ENCODE peak calls at places on chromosome 2, in nine cellular contexts. F is ACHN; Y is mesenchymal stem cell; I is naive B cell; D is GM12891; Q is activated CD8-positive, alpha-beta memory T cell treated with anti-CD3 and anti-CD28 coated beads, Interleukin-2, amount 50 U/mL, for 4 hours; G is HL-60; K is mucosa of gallbladder; L is A549. Z is an unnamed sample.

GRCh38 chr2:197924483-197924882 is 120.1 kb downstream of the PLCL1 start:
- DNase-seq in F (no peak), K (no peak), I (no peak), G (no peak), L (no peak), Y (no peak), Q (no peak), D (no peak), Z (no peak)

GRCh38 chr2:105449083-105449482 is 50.2 kb upstream of the FHL2 start:
- DNase-seq in L (no peak), Y (no peak), D (no peak), K (no peak), Q (no peak), G (no peak), F (no peak), I (no peak), Z (no peak)

GRCh38 chr2:75168186-75168585 is 31.1 kb downstream of the TACR1 start:
- DNase-seq in K (no peak), D (no peak), L (no peak), G (no peak), F (no peak), I (no peak), Y (no peak), Q (no peak), Z (no peak)

GRCh38 chr2:1887915-1888314 is 143.6 kb upstream of the PXDN start:
- DNase-seq in F (peak; percentile 39), K (no peak), G (no peak), L (peak; percentile 40), D (no peak), Y (no peak), Q (no peak), I (no peak), Z (no peak)

GRCh38 chr2:26637811-26638310 is 3.3 kb downstream of the CIB4 start:
- DNase-seq in D (no peak), Q (no peak), G (no peak), I (no peak), K (no peak), L (no peak), Y (no peak), F (no peak), Z (no peak)

GRCh38 chr2:121018136-121019057 is 266.6 kb downstream of the TFCP2L1 start:
- DNase-seq in G (no peak), D (no peak), I (no peak), K (no peak), F (no peak), L (no peak), Q (no peak), Y (no peak), Z (no peak)

GRCh38 chr2:179031731-179032408 is 18.1 kb downstream of the CCDC141 start:
- DNase-seq in Y (no peak), L (no peak), F (no peak), K (no peak), D (no peak), I (peak; percentile 29), Q (peak; percentile 15), G (no peak), Z (peak; percentile 50)

GRCh38 chr2:240992572-240993291 is 5.7 kb upstream of the SNED1 start:
- DNase-seq in Y (no peak), G (no peak), L (no peak), I (no peak), Q (peak; percentile 24), F (no peak), K (no peak), D (no peak), Z (no peak)

GRCh38 chr2:157345647-157346389 is 20.2 kb upstream of the ERMN start:
- DNase-seq in G (no peak), L (no peak), Y (no peak), Q (no peak), F (no peak), I (no peak), D (no peak), K (no peak), Z (no peak)

GRCh38 chr2:43041661-43042360 is 184.6 kb downstream of the ZFP36L2 start:
- DNase-seq in Y (peak; percentile 97), D (no peak), L (peak; percentile 84), G (no peak), Q (no peak), I (no peak), F (peak; percentile 89), K (no peak), Z (no peak)

Z was measured in activated CD8-positive, alpha-beta T cell treated with anti-CD3 and anti-CD28 coated beads, Interleukin-2, amount 10 ng/mL, durations not matched to agents 7 days and 5 days.